ENCODE peak calls at places on chromosomes 4 and X, in six cellular contexts. V, U, Q, H, Z and N are unnamed samples.

GRCh38 chr4:10273030-10273429 is 156.4 kb upstream of the WDR1 start:
- DNase-seq in V (no peak), U (no peak), Q (no peak), H (no peak), Z (no peak), N (no peak)

GRCh38 chr4:163600731-163601130 is 106.2 kb downstream of the TMA16 start:
- DNase-seq in V (no peak), U (no peak), Q (no peak), H (no peak), Z (no peak), N (no peak)

GRCh38 chr4:164154416-164154815 is 599.5 kb upstream of the SMIM31 start:
- DNase-seq in V (no peak), U (no peak), Q (no peak), H (no peak), Z (no peak), N (no peak)

GRCh38 chr4:3733195-3733594 is 33.0 kb upstream of the ADRA2C start:
- DNase-seq in V (no peak), U (no peak), Q (no peak), H (no peak), Z (no peak), N (no peak)

GRCh38 chr4:4426511-4427477 is 39.9 kb downstream of the NSG1 start:
- DNase-seq in V (no peak), U (no peak), Q (no peak), H (peak), Z (no peak), N (no peak)

GRCh38 chrX:27276751-27277150 is 186.4 kb downstream of the PPP4R3C start:
- DNase-seq in V (no peak), U (no peak), Q (no peak), H (no peak), Z (no peak), N (no peak)

GRCh38 chr4:183362036-183362435 is 39.8 kb upstream of the CLDN24 start:
- DNase-seq in V (no peak), U (no peak), Q (no peak), H (no peak), Z (no peak), N (no peak)

GRCh38 chr4:79476196-79476595 is 68.2 kb upstream of the GK2 start:
- DNase-seq in V (no peak), U (no peak), Q (no peak), H (no peak), Z (no peak), N (no peak)

GRCh38 chr4:149836546-149836945 is 20.9 kb upstream of the IQCM start:
- DNase-seq in V (no peak), U (no peak), Q (no peak), H (no peak), Z (no peak), N (no peak)

GRCh38 chrX:136200466-136200865 is 50.7 kb downstream of the MAP7D3 start:
- DNase-seq in V (no peak), U (no peak), Q (no peak), H (peak), Z (peak), N (no peak)

GRCh38 chrX:20263474-20263873 is 3.2 kb downstream of the RPS6KA3 start:
- DNase-seq in V (no peak), U (no peak), Q (no peak), H (no peak), Z (no peak), N (no peak)

GRCh38 chrX:105190252-105190853 is 30.1 kb downstream of the TEX13A start:
- DNase-seq in V (no peak), U (peak), Q (peak), H (peak), Z (peak), N (no peak)

GRCh38 chr4:142379277-142380051 is 466.6 kb downstream of the INPP4B start:
- DNase-seq in V (no peak), U (peak), Q (no peak), H (no peak), Z (no peak), N (no peak)

GRCh38 chr4:84319124-84319523 is 180.0 kb downstream of the NKX6-1 start:
- DNase-seq in V (no peak), U (no peak), Q (no peak), H (no peak), Z (no peak), N (no peak)

GRCh38 chrX:116490091-116490490 is 27.3 kb upstream of the CT83 start:
- DNase-seq in V (no peak), U (no peak), Q (no peak), H (no peak), Z (no peak), N (no peak)

GRCh38 chr4:24521544-24521943 is 62.8 kb downstream of the DHX15 start:
- DNase-seq in V (no peak), U (no peak), Q (no peak), H (no peak), Z (no peak), N (no peak)

GRCh38 chr4:105453550-105454201 is 20.2 kb downstream of the PPA2 start:
- DNase-seq in V (no peak), U (no peak), Q (no peak), H (peak), Z (no peak), N (no peak)

GRCh38 chr4:152408514-152409327 is 127.2 kb downstream of the FBXW7 start:
- DNase-seq in V (no peak), U (peak), Q (no peak), H (peak), Z (peak), N (no peak)

GRCh38 chr4:8343051-8343966 is 73.8 kb downstream of the HTRA3 start:
- DNase-seq in V (no peak), U (no peak), Q (no peak), H (no peak), Z (no peak), N (no peak)

GRCh38 chrX:136199365-136199764 is 51.8 kb downstream of the MAP7D3 start:
- DNase-seq in V (no peak), U (no peak), Q (no peak), H (peak), Z (no peak), N (no peak)

GRCh38 chr4:11634283-11634682 is 205.6 kb upstream of the HS3ST1 start:
- DNase-seq in V (no peak), U (peak), Q (no peak), H (no peak), Z (no peak), N (no peak)

GRCh38 chr4:107586321-107586720 is 133.7 kb downstream of the PAPSS1 start:
- DNase-seq in V (no peak), U (no peak), Q (no peak), H (no peak), Z (no peak), N (no peak)

GRCh38 chrX:130109429-130110378 is 593 bp downstream of the ELF4 start:
- DNase-seq in V (no peak), U (no peak), Q (no peak), H (peak), Z (no peak), N (no peak)

GRCh38 chrX:103488332-103488731 is 31.0 kb downstream of the RAB40A start:
- DNase-seq in V (no peak), U (peak), Q (no peak), H (peak), Z (no peak), N (no peak)

GRCh38 chr4:48970471-48970921 is 15.6 kb upstream of the CWH43 start:
- DNase-seq in V (no peak), U (peak), Q (no peak), H (no peak), Z (no peak), N (no peak)

GRCh38 chrX:67555578-67556203 is 11.9 kb downstream of the AR start:
- DNase-seq in V (peak), U (no peak), Q (peak), H (peak), Z (peak), N (no peak)

GRCh38 chr4:114495471-114495928 is 103.1 kb upstream of the UGT8 start:
- DNase-seq in V (no peak), U (no peak), Q (no peak), H (peak), Z (no peak), N (no peak)

GRCh38 chr4:83361416-83362196 is 27.0 kb upstream of the HPSE start:
- DNase-seq in V (no peak), U (no peak), Q (no peak), H (peak), Z (no peak), N (no peak)

GRCh38 chr4:157700898-157701694 is 471.7 kb downstream of the GASK1B start:
- DNase-seq in V (peak), U (no peak), Q (no peak), H (no peak), Z (no peak), N (no peak)

GRCh38 chrX:9392445-9392844 is 72.4 kb upstream of the TBL1X start:
- DNase-seq in V (no peak), U (no peak), Q (no peak), H (no peak), Z (no peak), N (no peak)

GRCh38 chr4:24219171-24219570 is 329.3 kb upstream of the PPARGC1A start:
- DNase-seq in V (no peak), U (no peak), Q (no peak), H (no peak), Z (no peak), N (no peak)

GRCh38 chrX:71235482-71235881 is 12.5 kb downstream of the GJB1 start:
- DNase-seq in V (no peak), U (no peak), Q (no peak), H (no peak), Z (no peak), N (no peak)

GRCh38 chr4:87848622-87849351 is 16.0 kb downstream of the MEPE start:
- DNase-seq in V (peak), U (peak), Q (no peak), H (peak), Z (peak), N (peak)

GRCh38 chr4:185898413-185898812 is 86.4 kb upstream of the SORBS2 start:
- DNase-seq in V (no peak), U (no peak), Q (no peak), H (no peak), Z (no peak), N (no peak)

GRCh38 chr4:78634011-78634664 is 82.6 kb downstream of the ANXA3 start:
- DNase-seq in V (peak), U (no peak), Q (no peak), H (no peak), Z (no peak), N (no peak)

GRCh38 chr4:147286846-147287587 is 193.9 kb upstream of the EDNRA start:
- DNase-seq in V (no peak), U (no peak), Q (no peak), H (no peak), Z (no peak), N (no peak)

GRCh38 chr4:139532951-139533350 is 23.1 kb downstream of the SETD7 start:
- DNase-seq in V (no peak), U (no peak), Q (no peak), H (no peak), Z (no peak), N (no peak)

DNA sequence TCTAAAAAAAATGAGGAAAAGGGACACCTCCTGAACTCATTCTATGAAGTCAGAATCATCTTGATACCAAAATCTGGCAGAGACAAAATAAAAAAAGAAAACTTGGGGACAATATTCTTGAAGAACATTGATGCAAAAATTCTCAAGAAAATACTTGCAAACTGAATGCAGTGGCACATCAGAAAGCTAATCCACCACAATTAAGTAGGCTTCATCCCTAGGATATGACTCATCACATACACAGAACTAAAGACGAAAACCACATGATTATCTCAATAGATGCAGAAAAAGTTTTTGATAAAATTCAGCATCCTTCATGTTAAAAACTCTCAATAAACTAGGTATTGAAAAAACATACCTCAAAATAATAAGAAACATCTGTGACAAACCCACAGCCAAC is 98.3 kb downstream of the FAM47B start:
- DNase-seq in V (no peak), U (no peak), Q (no peak), H (no peak), Z (no peak), N (no peak)
- H3K27ac ChIP-seq in V (no peak), U (no peak), Q (no peak), H (no peak), Z (no peak), N (no peak)

DNA sequence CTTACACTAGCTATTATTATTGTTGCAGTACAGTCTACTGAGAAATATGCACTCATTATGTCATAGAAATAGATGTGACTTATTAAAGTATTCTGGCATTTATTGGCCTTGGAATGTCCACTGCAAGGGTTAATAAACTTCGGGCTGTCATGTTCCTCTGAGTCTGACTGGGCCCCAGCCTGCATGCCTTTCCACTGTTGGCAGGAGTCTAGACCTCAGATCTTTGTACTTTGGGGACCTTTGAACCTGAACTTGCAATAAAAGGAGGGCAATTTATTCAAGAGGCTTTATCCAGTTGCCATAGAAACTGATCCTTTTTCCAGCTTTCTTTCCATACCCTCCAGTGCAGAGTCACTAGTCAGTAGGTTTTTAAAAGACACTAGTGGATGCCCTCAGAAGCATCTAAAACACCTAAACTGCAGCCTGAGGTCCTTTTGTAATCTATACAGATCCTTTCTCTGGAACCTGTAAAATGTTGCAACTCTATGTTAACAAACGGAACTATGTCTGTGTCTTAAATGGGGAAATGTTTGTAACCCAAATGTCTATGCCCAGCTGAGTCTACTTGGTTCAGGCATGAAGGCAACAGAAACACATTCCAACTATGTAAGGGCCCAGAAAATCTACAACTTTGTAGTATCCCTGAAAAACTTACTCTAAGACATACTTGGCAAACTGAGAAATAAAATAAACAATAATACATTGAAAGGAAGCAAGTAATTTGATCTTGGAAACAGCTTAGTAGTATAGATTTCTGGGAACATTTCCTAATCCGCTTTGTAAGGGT is 41.6 kb downstream of the SOWAHB start:
- DNase-seq in V (no peak), U (no peak), Q (no peak), H (no peak), Z (no peak), N (no peak)
- H3K27ac ChIP-seq in V (peak), U (no peak), Q (peak), H (no peak), Z (no peak), N (no peak)

DNA sequence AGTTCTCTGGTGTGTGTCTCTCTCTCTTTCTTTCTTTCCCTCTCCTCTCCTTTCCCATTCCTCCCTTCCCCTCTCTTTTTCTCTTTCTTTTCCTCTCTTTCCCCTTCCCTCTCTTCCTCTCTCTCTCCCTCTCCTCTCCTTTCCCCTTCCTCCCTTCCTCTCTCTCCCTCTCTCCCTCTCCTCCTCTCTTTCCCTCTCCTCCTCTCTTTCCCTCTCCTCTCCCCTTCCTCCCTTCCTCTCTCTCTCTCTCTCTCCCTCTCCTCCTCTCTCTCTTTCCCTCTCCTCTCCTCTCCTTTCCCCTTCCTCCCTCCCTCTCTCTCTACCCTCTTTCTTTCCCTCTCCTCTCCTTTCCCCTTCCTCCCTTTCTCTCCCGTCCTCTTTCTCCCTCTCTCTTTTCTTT is 12.4 kb upstream of the EOLA1 start:
- DNase-seq in V (no peak), U (no peak), Q (no peak), H (no peak), Z (no peak), N (no peak)
- H3K27ac ChIP-seq in V (no peak), U (no peak), Q (no peak), H (no peak), Z (no peak), N (no peak)

DNA sequence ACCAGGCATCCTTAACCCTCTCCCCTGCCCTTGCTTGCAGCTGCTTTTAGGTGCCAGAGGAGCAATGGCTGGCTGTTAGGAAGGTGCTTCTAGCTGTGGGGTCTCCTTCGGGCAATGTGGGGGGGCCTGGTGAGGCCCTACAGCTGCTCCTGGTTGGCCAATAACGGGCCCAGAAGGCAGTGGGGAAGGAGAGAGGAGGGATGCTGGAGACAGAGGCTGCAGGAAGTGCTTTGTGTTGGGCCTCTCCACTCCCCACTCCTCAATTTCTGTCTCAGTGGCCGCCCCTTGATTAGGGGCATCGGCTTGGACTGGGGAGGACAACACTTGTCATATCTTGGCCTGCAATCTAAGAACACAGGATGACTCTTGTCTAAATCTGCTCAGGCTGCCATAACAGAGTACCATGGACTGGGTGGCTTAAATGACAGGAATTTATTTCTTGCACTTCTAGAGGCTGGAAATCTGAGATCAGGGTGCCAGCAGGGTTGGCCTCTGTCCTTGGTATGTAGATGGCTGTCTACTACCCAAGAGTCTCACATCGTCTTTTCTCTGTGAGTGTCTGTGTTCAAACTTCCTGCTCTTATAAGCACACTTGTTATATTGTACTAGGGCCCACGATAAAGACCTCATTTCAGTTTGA is 374.3 kb downstream of the MID1IP1 start:
- DNase-seq in V (no peak), U (no peak), Q (no peak), H (no peak), Z (peak), N (no peak)
- H3K27ac ChIP-seq in V (no peak), U (no peak), Q (no peak), H (no peak), Z (no peak), N (no peak)

DNA sequence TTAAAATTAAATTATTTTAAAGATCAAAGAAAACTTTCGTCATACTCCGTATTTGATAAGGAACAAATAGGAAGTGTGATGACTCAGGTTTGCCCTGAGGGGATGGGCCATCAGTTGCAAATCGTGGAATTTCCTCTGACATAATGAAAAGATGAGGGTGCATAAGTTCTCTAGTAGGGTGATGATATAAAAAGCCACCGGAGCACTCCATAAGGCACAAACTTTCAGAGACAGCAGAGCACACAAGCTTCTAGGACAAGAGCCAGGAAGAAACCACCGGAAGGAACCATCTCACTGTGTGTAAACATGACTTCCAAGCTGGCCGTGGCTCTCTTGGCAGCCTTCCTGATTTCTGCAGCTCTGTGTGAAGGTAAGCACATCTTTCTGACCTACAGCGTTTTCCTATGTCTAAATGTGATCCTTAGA is at the start of gene CXCL8:
- DNase-seq in V (peak), U (peak), Q (peak), H (peak), Z (peak), N (no peak)
- H3K27ac ChIP-seq in V (no peak), U (peak), Q (peak), H (no peak), Z (no peak), N (no peak)

GRCh38 chr4:2667428-2667827 is 88.7 kb downstream of the TNIP2 start:
- DNase-seq in V (no peak), U (no peak), Q (no peak), H (no peak), Z (no peak), N (no peak)

GRCh38 chr4:2673157-2673556 is 83.0 kb downstream of the TNIP2 start:
- DNase-seq in V (no peak), U (no peak), Q (no peak), H (peak), Z (no peak), N (no peak)

GRCh38 chr4:2672082-2672481 is 84.1 kb downstream of the TNIP2 start:
- DNase-seq in V (no peak), U (no peak), Q (no peak), H (no peak), Z (no peak), N (no peak)

GRCh38 chr4:2671267-2671895 is 84.8 kb downstream of the TNIP2 start:
- DNase-seq in V (no peak), U (peak), Q (no peak), H (no peak), Z (no peak), N (no peak)

GRCh38 chr4:2672700-2673099 is 83.4 kb downstream of the TNIP2 start:
- DNase-seq in V (no peak), U (no peak), Q (no peak), H (no peak), Z (no peak), N (no peak)
- H3K27ac ChIP-seq in V (no peak), U (no peak), Q (no peak), H (no peak), Z (no peak), N (no peak)